ENCODE peak calls at places on chromosomes 2 and 18, in eight cellular contexts. Z, X, J, Q, O, I, F and E are unnamed samples. For H3K36me3, the result is how much of the 10 kb centered on the place peaks cover.

GRCh38 chr2:207974214-207974600 is 51.1 kb downstream of the PLEKHM3 start:
- DNase-seq in I (no peak), J (no peak), F (no peak), X (peak), Z (no peak), O (no peak), Q (no peak), E (no peak)

GRCh38 chr18:37355772-37356171 is 209.8 kb downstream of the CELF4 start:
- DNase-seq in O (no peak), Q (no peak), I (no peak), F (no peak), J (no peak), X (no peak), Z (no peak), E (no peak)

GRCh38 chr18:58451115-58451971 is 177.5 kb downstream of the ALPK2 start:
- DNase-seq in X (no peak), I (no peak), O (no peak), Q (no peak), F (no peak), Z (no peak), J (no peak), E (no peak)

GRCh38 chr2:75375646-75376582 is 176.6 kb upstream of the TACR1 start:
- DNase-seq in I (no peak), X (no peak), Z (no peak), J (no peak), F (no peak), O (no peak), Q (no peak), E (no peak)

GRCh38 chr18:76495435-76496199 is 575 bp upstream of the ZNF516 start:
- DNase-seq in O (no peak), Q (peak), F (peak), J (peak), X (no peak), Z (no peak), I (no peak), E (peak)

GRCh38 chr2:107325983-107326786 is 440.2 kb upstream of the ST6GAL2 start:
- DNase-seq in Q (no peak), I (no peak), J (peak), F (no peak), O (no peak), X (no peak), Z (no peak), E (no peak)

GRCh38 chr2:84807063-84807485 is 73.8 kb downstream of the TRABD2A start:
- DNase-seq in Q (peak), J (no peak), Z (peak), I (no peak), X (peak), F (no peak), O (no peak), E (peak)

GRCh38 chr2:58131191-58132011 is 84.8 kb downstream of the VRK2 start:
- DNase-seq in I (no peak), Z (no peak), X (no peak), F (no peak), J (peak), Q (peak), O (no peak), E (no peak)

GRCh38 chr2:230927711-230928341 is 2.8 kb upstream of the GPR55 start:
- DNase-seq in Z (no peak), J (no peak), F (no peak), I (peak), Q (no peak), X (no peak), O (no peak), E (peak)

GRCh38 chr2:215664847-215665525 is 229.1 kb upstream of the FN1 start:
- DNase-seq in Z (no peak), Q (no peak), X (peak), F (no peak), I (no peak), J (no peak), O (no peak), E (no peak)

GRCh38 chr2:166092889-166093288 is 34.9 kb downstream of the SCN1A start:
- DNase-seq in J (no peak), I (no peak), F (no peak), Z (no peak), O (no peak), Q (no peak), X (no peak), E (no peak)

GRCh38 chr2:19801367-19802087 is 100.3 kb downstream of the TTC32 start:
- DNase-seq in X (peak), I (peak), F (no peak), Z (peak), O (no peak), Q (peak), J (peak), E (peak)

DNA sequence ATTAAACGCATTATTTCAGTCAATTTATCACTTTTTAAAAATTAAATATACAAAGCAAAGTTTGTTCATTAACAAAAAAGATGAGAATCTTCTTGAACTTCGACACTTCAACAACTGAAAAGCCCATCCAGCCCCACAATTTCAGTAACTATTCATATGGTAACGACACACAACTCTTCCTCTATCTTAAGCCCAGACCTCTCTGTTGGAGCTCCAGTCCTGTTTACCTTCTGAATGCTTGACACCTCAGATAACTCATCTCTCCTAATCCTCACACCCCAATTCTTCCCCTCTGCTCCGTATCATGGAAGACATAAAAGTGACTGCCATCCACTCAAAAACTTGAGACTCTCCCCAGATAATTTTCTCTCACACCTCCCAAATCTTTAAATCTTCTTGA is 12.6 kb downstream of the USP37 start:
- DNase-seq in F (peak), O (no peak), I (no peak), X (no peak), J (no peak), Z (no peak), Q (no peak), E (no peak)
- H3K36me3 ChIP-seq in F (half or more), O (under half), I (half or more), X (under half), J (under half), Z (half or more), Q (under half), E (under half)

GRCh38 chr2:143937563-143938346 is 582.2 kb downstream of the ZEB2 start:
- DNase-seq in Q (no peak), Z (no peak), F (no peak), I (no peak), J (peak), X (no peak), O (no peak), E (no peak)
- H3K4me3 ChIP-seq in Q (no peak), Z (peak), F (peak), I (peak), J (peak), X (peak), O (no peak), E (peak)

GRCh38 chr2:11712866-11713265 is 33.6 kb upstream of the LPIN1 start:
- DNase-seq in Z (no peak), X (no peak), I (no peak), Q (no peak), J (no peak), O (no peak), F (no peak), E (no peak)
- H3K36me3 ChIP-seq in Z (under half), X (under half), I (under half), Q (under half), J (under half), O (under half), F (under half), E (under half)

GRCh38 chr2:236054125-236054524 is 114.1 kb downstream of the GBX2 start:
- DNase-seq in Q (no peak), Z (no peak), I (no peak), X (no peak), O (no peak), J (no peak), F (no peak), E (no peak)

GRCh38 chr2:236051803-236052202 is 116.4 kb downstream of the GBX2 start:
- DNase-seq in Q (no peak), F (no peak), X (no peak), I (no peak), O (no peak), J (no peak), Z (no peak), E (no peak)

GRCh38 chr2:236052206-236052605 is 116.0 kb downstream of the GBX2 start:
- DNase-seq in Z (no peak), Q (no peak), O (no peak), I (no peak), X (no peak), J (no peak), F (no peak), E (no peak)

GRCh38 chr2:236054661-236055060 is 113.5 kb downstream of the GBX2 start:
- DNase-seq in I (no peak), X (no peak), Q (no peak), O (no peak), F (no peak), Z (no peak), J (no peak), E (no peak)

GRCh38 chr2:236052926-236053846 is 115.0 kb downstream of the GBX2 start:
- DNase-seq in O (no peak), Q (no peak), J (no peak), Z (no peak), F (peak), X (no peak), I (no peak), E (no peak)
- H3K4me3 ChIP-seq in O (no peak), Q (no peak), J (no peak), Z (no peak), F (peak), X (no peak), I (no peak), E (no peak)

DNA sequence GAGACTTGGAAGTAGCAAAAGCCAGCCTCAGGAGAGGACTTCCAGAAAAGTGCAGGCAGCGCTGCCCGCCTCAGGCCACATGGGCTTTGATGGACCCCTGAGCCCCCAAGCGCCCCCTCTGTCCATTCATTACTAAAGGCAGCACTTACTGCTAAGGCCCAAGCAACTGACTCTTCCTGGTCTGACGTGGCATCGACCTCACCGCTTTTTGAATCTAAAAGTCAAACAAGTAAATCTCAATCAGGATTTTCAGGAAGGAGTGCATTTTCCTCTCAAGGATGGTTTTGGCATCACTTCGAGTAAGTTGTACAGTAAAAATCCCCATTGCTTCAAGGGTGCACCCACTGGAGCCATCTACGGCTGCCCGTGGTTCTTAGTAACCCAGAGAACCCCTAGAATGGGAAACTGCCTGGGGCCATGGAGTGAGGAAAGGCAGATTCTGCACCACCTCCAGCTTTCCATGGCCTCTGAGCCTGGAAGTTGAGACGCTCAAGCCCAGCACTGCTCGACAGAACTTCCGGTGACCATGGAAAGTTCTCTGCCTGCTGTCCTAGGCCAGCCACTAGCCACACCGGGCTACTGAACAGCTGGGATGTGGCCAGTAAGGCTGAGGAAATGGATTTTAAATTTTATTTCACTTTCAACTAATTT is 7.0 kb downstream of the HJURP start:
- DNase-seq in Z (peak), J (no peak), F (no peak), X (no peak), O (no peak), Q (no peak), I (peak), E (no peak)
- H3K36me3 ChIP-seq in Z (under half), J (under half), F (under half), X (half or more), O (under half), Q (under half), I (under half), E (under half)

GRCh38 chr18:80119111-80119510 is 10.0 kb downstream of the ADNP2 start:
- DNase-seq in O (no peak), I (no peak), Q (no peak), Z (no peak), J (no peak), F (peak), X (no peak), E (no peak)
- H3K4me3 ChIP-seq in O (no peak), I (no peak), Q (no peak), Z (no peak), J (no peak), F (peak), X (no peak), E (no peak)

DNA sequence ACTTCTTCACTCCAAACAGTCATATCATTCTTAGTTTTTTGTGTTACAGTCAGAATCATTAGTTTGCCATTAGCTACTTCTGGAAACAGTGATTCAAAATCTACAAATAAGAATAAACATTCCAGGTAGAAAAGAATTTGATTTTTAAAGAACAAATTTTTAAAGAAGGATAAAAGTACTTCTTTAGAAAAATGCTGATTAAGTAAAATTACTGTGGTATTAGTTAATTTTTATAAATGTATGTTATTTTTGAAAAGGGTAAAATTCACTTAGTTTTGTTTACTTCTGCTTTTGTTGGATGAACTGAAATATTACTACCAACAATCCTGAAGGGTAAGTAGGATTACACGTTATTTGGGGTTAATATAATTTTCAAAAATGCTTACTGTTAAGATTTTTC is 11.8 kb downstream of the MMADHC start:
- DNase-seq in Q (no peak), J (no peak), X (no peak), O (no peak), F (no peak), Z (no peak), I (no peak), E (no peak)
- H3K36me3 ChIP-seq in Q (under half), J (under half), X (under half), O (half or more), F (under half), Z (half or more), I (under half), E (under half)

GRCh38 chr2:168289880-168290279 is 42.5 kb upstream of the STK39 start:
- DNase-seq in X (no peak), Q (no peak), Z (no peak), O (no peak), J (no peak), F (no peak), I (no peak), E (no peak)
- H3K4me3 ChIP-seq in X (no peak), Q (no peak), Z (no peak), O (no peak), J (no peak), F (no peak), I (no peak), E (no peak)

GRCh38 chr2:37215255-37215654 is 16.1 kb downstream of the CEBPZ start:
- DNase-seq in J (no peak), X (no peak), F (no peak), Z (no peak), Q (no peak), O (no peak), I (no peak), E (no peak)

GRCh38 chr2:37211212-37211611 is 14.9 kb downstream of the CEBPZOS start:
- DNase-seq in J (no peak), Z (no peak), O (no peak), Q (no peak), I (no peak), F (no peak), X (no peak), E (no peak)

GRCh38 chr2:37211939-37212338 is 15.6 kb downstream of the CEBPZOS start:
- DNase-seq in X (no peak), O (no peak), Q (no peak), F (no peak), I (no peak), Z (no peak), J (no peak), E (no peak)
- H3K36me3 ChIP-seq in X (under half), O (half or more), Q (under half), F (half or more), I (half or more), Z (half or more), J (under half), E (under half)

DNA sequence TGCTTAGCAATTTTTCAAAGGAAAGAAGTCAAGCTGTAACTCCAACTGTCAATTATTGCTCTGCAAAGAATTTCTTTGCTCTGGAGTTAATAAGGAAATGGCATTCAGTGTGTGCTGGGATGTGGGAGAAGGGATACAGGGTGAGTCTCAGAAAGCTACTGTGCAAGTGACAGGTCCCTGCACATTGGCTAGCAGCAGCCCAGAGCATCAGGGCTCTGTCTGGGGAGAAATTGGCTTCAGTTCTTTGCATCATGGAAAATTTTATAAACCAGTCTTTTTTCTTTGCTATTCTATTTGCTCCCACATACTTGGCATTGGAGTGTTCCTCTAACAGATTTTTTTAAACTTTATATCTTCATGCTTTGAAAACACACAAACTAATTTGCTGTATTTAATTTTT is 1.1 kb upstream of the SYT4 start:
- DNase-seq in X (no peak), J (no peak), Q (no peak), O (no peak), Z (no peak), I (no peak), F (no peak), E (no peak)
- H3K4me3 ChIP-seq in X (no peak), J (no peak), Q (no peak), O (no peak), Z (no peak), I (no peak), F (no peak), E (no peak)